ENCODE peak calls at places on chromosomes 2 and 18, in four cellular contexts. B is colonic mucosa, L is fibroblast of mammary gland, D is neural crest cell. J is an unnamed sample.

GRCh38 chr2:88627856-88628568 is 748 bp upstream of the EIF2AK3 start:
- DNase-seq in D (peak), B (peak), L (peak), J (peak)

GRCh38 chr2:44169155-44169898 is 652 bp downstream of the PPM1B start:
- DNase-seq in L (peak), B (peak), D (peak), J (peak)

GRCh38 chr2:19104503-19104902 is 253.9 kb downstream of the OSR1 start:
- DNase-seq in L (no peak), B (no peak), D (no peak), J (no peak)

GRCh38 chr18:35590935-35591334 is 9.4 kb downstream of the GALNT1 start:
- DNase-seq in B (no peak), D (no peak), L (no peak), J (no peak)

GRCh38 chr2:191020742-191021381 is 6.9 kb upstream of the STAT1 start:
- DNase-seq in L (peak), B (peak), D (no peak), J (peak)

GRCh38 chr2:40680547-40680946 is 228.7 kb upstream of the SLC8A1 start:
- DNase-seq in L (peak), D (no peak), B (no peak), J (no peak)

GRCh38 chr2:108786354-108787208 is at the start of gene CCDC138:
- DNase-seq in L (peak), D (peak), B (peak), J (peak)

GRCh38 chr2:46036929-46037328 is 260.3 kb upstream of the EPAS1 start:
- DNase-seq in B (no peak), D (no peak), L (peak), J (no peak)

GRCh38 chr18:51078026-51078425 is 48.0 kb downstream of the SMAD4 start:
- DNase-seq in L (no peak), B (no peak), D (no peak), J (no peak)

J was measured in Caki2.